ENCODE peak calls at places on chromosomes 3 and 15, in nine cellular contexts. H is stimulated activated CD8-positive, alpha-beta memory T cell treated with anti-CD3 and anti-CD28 coated beads, Interleukin-2, amount 100 ng/mL, for 1 hour; C is globus pallidus; U is activated naive CD4-positive, alpha-beta T cell; K is CD8-positive, alpha-beta T cell; A is cardiac muscle cell; B is mesothelial cell of epicardium; J is activated T-cell treated with anti-CD3 and anti-CD28 coated beads, Interleukin-2, amount 50 U/mL, for 48 hours; W is NCI-H460. G is an unnamed sample.

GRCh38 chr15:39269352-39269751 is 311.5 kb upstream of the THBS1 start:
- DNase-seq in H (no peak), C (no peak), U (no peak), K (no peak), A (no peak), B (no peak), J (no peak), W (no peak), G (no peak)

GRCh38 chr3:14581334-14582072 is 41.4 kb upstream of the GRIP2 start:
- DNase-seq in H (no peak), C (no peak), U (no peak), K (no peak), A (no peak), B (no peak), J (no peak), W (no peak), G (no peak)

GRCh38 chr3:178421069-178421468 is 115.2 kb upstream of the KCNMB2 start:
- DNase-seq in H (no peak), C (no peak), U (no peak), K (no peak), A (no peak), B (no peak), J (no peak), W (no peak), G (no peak)

GRCh38 chr15:59918994-59919951 is 84.8 kb upstream of the FOXB1 start:
- DNase-seq in H (no peak), C (no peak), U (no peak), K (no peak), A (peak; percentile 52), B (no peak), J (peak; percentile 79), W (no peak), G (no peak)

GRCh38 chr15:96207377-96208006 is 123.0 kb upstream of the NR2F2 start:
- DNase-seq in H (no peak), C (no peak), U (no peak), K (no peak), A (no peak), B (no peak), J (no peak), W (no peak), G (no peak)

GRCh38 chr3:4776980-4777581 is 202.2 kb upstream of the BHLHE40 start:
- DNase-seq in H (no peak), C (no peak), U (no peak), K (no peak), A (peak; percentile 59), B (no peak), J (peak; percentile 38), W (peak; percentile 18), G (no peak)

GRCh38 chr15:58078591-58078990 is 13.1 kb upstream of the ALDH1A2 start:
- DNase-seq in H (no peak), C (no peak), U (no peak), K (no peak), A (peak; percentile 21), B (no peak), J (no peak), W (no peak), G (no peak)

GRCh38 chr3:43865887-43866528 is 175.3 kb downstream of the ABHD5 start:
- DNase-seq in H (no peak), C (no peak), U (no peak), K (no peak), A (no peak), B (no peak), J (no peak), W (no peak), G (no peak)

GRCh38 chr3:173893835-173894234 is 496.3 kb downstream of the NLGN1 start:
- DNase-seq in H (no peak), C (no peak), U (no peak), K (no peak), A (no peak), B (no peak), J (no peak), W (no peak), G (no peak)

GRCh38 chr15:80999623-81000036 is 1.1 kb upstream of the TLNRD1 start:
- DNase-seq in H (no peak), C (no peak), U (no peak), K (peak; percentile 22), A (no peak), B (no peak), J (peak; percentile 76), W (no peak), G (no peak)

GRCh38 chr3:185912929-185913901 is 24.6 kb downstream of the TRA2B start:
- DNase-seq in H (no peak), C (no peak), U (no peak), K (no peak), A (no peak), B (no peak), J (no peak), W (no peak), G (no peak)

GRCh38 chr3:30305021-30305420 is 301.4 kb upstream of the TGFBR2 start:
- DNase-seq in H (no peak), C (no peak), U (no peak), K (no peak), A (no peak), B (no peak), J (no peak), W (no peak), G (no peak)